ENCODE peak calls at places on chromosome 21, in seven cellular contexts. K is neural progenitor cell, Z is PC-3, M is GM23248, N is OCI-LY7, B is K562, A is IMR-90. W is an unnamed sample. For H4K20me1, the result is how much of the 10 kb centered on the place peaks cover.

GRCh38 chr21:16587671-16588379 is 858.0 kb downstream of the USP25 start:
- DNase-seq in K (peak), Z (peak), M (peak), N (no peak), B (no peak), A (peak), W (no peak)

GRCh38 chr21:38631171-38631570 is 132.9 kb upstream of the ERG start:
- DNase-seq in K (no peak), Z (no peak), M (peak), N (no peak), B (no peak), A (no peak), W (no peak)

GRCh38 chr21:37819372-37819771 is 96.9 kb downstream of the KCNJ6 start:
- DNase-seq in K (no peak), Z (no peak), M (no peak), N (no peak), B (no peak), A (no peak), W (no peak)

GRCh38 chr21:41169701-41170100 is 1.7 kb downstream of the BACE2 start:
- DNase-seq in K (no peak), Z (no peak), M (peak), N (no peak), B (no peak), A (no peak), W (peak)

GRCh38 chr21:31660134-31660565 is 657 bp downstream of the SOD1 start:
- DNase-seq in K (peak), Z (peak), M (no peak), N (peak), B (no peak), A (no peak), W (no peak)

GRCh38 chr21:32802954-32803353 is 31.4 kb upstream of the PAXBP1 start:
- DNase-seq in K (no peak), Z (no peak), M (no peak), N (no peak), B (no peak), A (no peak), W (peak)

GRCh38 chr21:37971390-37971789 is 55.1 kb upstream of the KCNJ6 start:
- DNase-seq in K (no peak), Z (no peak), M (no peak), N (no peak), B (no peak), A (no peak), W (no peak)

GRCh38 chr21:38171723-38172344 is 85.0 kb upstream of the KCNJ15 start:
- DNase-seq in K (peak), Z (peak), M (peak), N (no peak), B (no peak), A (peak), W (peak)

GRCh38 chr21:40041446-40041845 is 174.2 kb downstream of the PCP4 start:
- DNase-seq in K (no peak), Z (no peak), M (no peak), N (no peak), B (no peak), A (no peak), W (no peak)

GRCh38 chr21:22209304-22209700 is 1211.1 kb downstream of the NCAM2 start:
- DNase-seq in K (no peak), Z (no peak), M (no peak), N (no peak), B (no peak), A (no peak), W (no peak)

GRCh38 chr21:45078371-45078770 is 4.0 kb downstream of the ADARB1 start:
- DNase-seq in K (no peak), Z (no peak), M (no peak), N (no peak), B (no peak), A (no peak), W (no peak)

GRCh38 chr21:45080639-45081414 is 6.4 kb downstream of the ADARB1 start:
- DNase-seq in K (no peak), Z (peak), M (peak), N (no peak), B (no peak), A (peak), W (no peak)

GRCh38 chr21:45079351-45079750 is 5.0 kb downstream of the ADARB1 start:
- DNase-seq in K (no peak), Z (no peak), M (peak), N (no peak), B (no peak), A (no peak), W (no peak)

GRCh38 chr21:45080232-45080631 is 5.9 kb downstream of the ADARB1 start:
- DNase-seq in K (no peak), Z (no peak), M (peak), N (no peak), B (no peak), A (no peak), W (no peak)

GRCh38 chr21:45078877-45079281 is 4.5 kb downstream of the ADARB1 start:
- DNase-seq in K (no peak), Z (no peak), M (peak), N (no peak), B (no peak), A (peak), W (peak)
- H4K20me1 ChIP-seq in K (under half), Z (under half), M (under half), N (under half), B (under half), A (half or more), W (under half)

GRCh38 chr21:44954281-44954771 is 14.5 kb downstream of the SLX9 start:
- DNase-seq in K (no peak), Z (no peak), M (no peak), N (no peak), B (no peak), A (no peak), W (no peak)
- H3K4me3 ChIP-seq in K (no peak), Z (no peak), M (no peak), N (no peak), B (no peak), A (no peak), W (no peak)

GRCh38 chr21:36105327-36105842 is 29.5 kb upstream of the CBR3 start:
- DNase-seq in K (no peak), Z (no peak), M (no peak), N (no peak), B (no peak), A (no peak), W (no peak)
- H3K27ac ChIP-seq in K (no peak), Z (no peak), M (no peak), N (no peak), B (no peak), A (no peak), W (no peak)

GRCh38 chr21:42531771-42532170 is 18.1 kb downstream of the SLC37A1 start:
- DNase-seq in K (no peak), Z (no peak), M (no peak), N (no peak), B (no peak), A (no peak), W (no peak)

GRCh38 chr21:42532466-42533181 is 19.0 kb downstream of the SLC37A1 start:
- DNase-seq in K (no peak), Z (no peak), M (no peak), N (peak), B (no peak), A (peak), W (no peak)

GRCh38 chr21:42527489-42528158 is 14.0 kb downstream of the SLC37A1 start:
- DNase-seq in K (no peak), Z (no peak), M (no peak), N (peak), B (no peak), A (no peak), W (no peak)

GRCh38 chr21:42527127-42527488 is 13.5 kb downstream of the SLC37A1 start:
- DNase-seq in K (no peak), Z (no peak), M (no peak), N (no peak), B (no peak), A (no peak), W (no peak)

GRCh38 chr21:42530167-42530518 is 16.5 kb downstream of the SLC37A1 start:
- DNase-seq in K (no peak), Z (no peak), M (no peak), N (peak), B (no peak), A (no peak), W (no peak)
- H4K20me1 ChIP-seq in K (under half), Z (under half), M (under half), N (under half), B (under half), A (under half), W (under half)

W was measured in osteoblast.